ENCODE peak calls at places on chromosomes 1 and 21, in seven cellular contexts. U, A, R, E, K, T and D are unnamed samples.

GRCh38 chr1:200428482-200429205 is 18.8 kb upstream of the ZNF281 start:
- DNase-seq in U (no peak), A (no peak), R (no peak), E (no peak), K (no peak), T (no peak), D (no peak)

GRCh38 chr21:45270306-45270821 is 17.3 kb downstream of the POFUT2 start:
- DNase-seq in U (no peak), A (no peak), R (no peak), E (no peak), K (no peak), T (no peak), D (no peak)

GRCh38 chr1:207888647-207889046 is 22.3 kb downstream of the CD34 start:
- DNase-seq in U (no peak), A (peak), R (no peak), E (peak), K (no peak), T (no peak), D (no peak)

GRCh38 chr1:154861607-154862094 is 8.4 kb downstream of the KCNN3 start:
- DNase-seq in U (no peak), A (no peak), R (no peak), E (no peak), K (no peak), T (no peak), D (no peak)

GRCh38 chr1:53605181-53605580 is 133.8 kb downstream of the GLIS1 start:
- DNase-seq in U (no peak), A (no peak), R (no peak), E (no peak), K (no peak), T (no peak), D (no peak)

GRCh38 chr1:64004451-64004850 is 199.0 kb upstream of the UBE2U start:
- DNase-seq in U (no peak), A (no peak), R (no peak), E (no peak), K (no peak), T (no peak), D (no peak)

GRCh38 chr1:174274452-174274851 is 115.1 kb downstream of the RABGAP1L start:
- DNase-seq in U (no peak), A (no peak), R (no peak), E (no peak), K (no peak), T (no peak), D (no peak)

GRCh38 chr1:19370453-19371170 is 58.5 kb downstream of the SLC66A1 start:
- DNase-seq in U (no peak), A (no peak), R (no peak), E (no peak), K (no peak), T (no peak), D (no peak)

GRCh38 chr1:198677027-198677426 is 38.2 kb downstream of the PTPRC start:
- DNase-seq in U (no peak), A (no peak), R (no peak), E (no peak), K (no peak), T (no peak), D (no peak)

GRCh38 chr1:198437352-198437751 is 103.1 kb downstream of the ATP6V1G3 start:
- DNase-seq in U (no peak), A (no peak), R (no peak), E (peak), K (no peak), T (no peak), D (no peak)

GRCh38 chr1:1777950-1778826 is at the start of gene NADK:
- DNase-seq in U (peak), A (peak), R (peak), E (peak), K (peak), T (peak), D (peak)

GRCh38 chr1:109253803-109254620 is 4.7 kb downstream of the CELSR2 start:
- DNase-seq in U (no peak), A (no peak), R (no peak), E (peak), K (peak), T (no peak), D (no peak)

GRCh38 chr1:232317336-232317735 is 312.6 kb downstream of the SIPA1L2 start:
- DNase-seq in U (no peak), A (no peak), R (no peak), E (no peak), K (no peak), T (no peak), D (no peak)

GRCh38 chr1:15198684-15199083 is 45.1 kb downstream of the TMEM51 start:
- DNase-seq in U (no peak), A (no peak), R (no peak), E (no peak), K (no peak), T (no peak), D (no peak)

GRCh38 chr1:245070836-245071615 is 83.8 kb upstream of the KIF26B start:
- DNase-seq in U (no peak), A (no peak), R (no peak), E (no peak), K (no peak), T (no peak), D (no peak)

GRCh38 chr1:192788184-192788583 is 20.7 kb upstream of the RGS2 start:
- DNase-seq in U (no peak), A (peak), R (peak), E (peak), K (no peak), T (no peak), D (no peak)

GRCh38 chr1:85322655-85323054 is 46.2 kb upstream of the BCL10 start:
- DNase-seq in U (no peak), A (no peak), R (no peak), E (no peak), K (no peak), T (no peak), D (no peak)

GRCh38 chr1:205530116-205530515 is 25.6 kb downstream of the CDK18 start:
- DNase-seq in U (no peak), A (peak), R (no peak), E (no peak), K (no peak), T (no peak), D (no peak)

GRCh38 chr1:150469291-150469690 is 17.9 kb upstream of the TARS2 start:
- DNase-seq in U (no peak), A (no peak), R (no peak), E (no peak), K (no peak), T (no peak), D (no peak)

GRCh38 chr1:205441716-205442050 is 14.2 kb downstream of the BLACAT1 start:
- DNase-seq in U (no peak), A (no peak), R (no peak), E (no peak), K (no peak), T (no peak), D (no peak)

GRCh38 chr1:150008699-150009098 is 1.8 kb downstream of the OTUD7B start:
- DNase-seq in U (no peak), A (no peak), R (no peak), E (no peak), K (no peak), T (no peak), D (no peak)

GRCh38 chr21:42260121-42260520 is 41.2 kb downstream of the ABCG1 start:
- DNase-seq in U (no peak), A (no peak), R (no peak), E (no peak), K (no peak), T (no peak), D (no peak)

GRCh38 chr1:150012611-150013010 is 2.1 kb upstream of the OTUD7B start:
- DNase-seq in U (no peak), A (no peak), R (no peak), E (no peak), K (peak), T (no peak), D (no peak)

GRCh38 chr1:203743101-203743501 is 21.9 kb upstream of the LAX1 start:
- DNase-seq in U (no peak), A (peak), R (no peak), E (no peak), K (no peak), T (no peak), D (no peak)

GRCh38 chr1:1757422-1758058 is 20.7 kb downstream of the NADK start:
- DNase-seq in U (no peak), A (no peak), R (no peak), E (no peak), K (no peak), T (no peak), D (no peak)

GRCh38 chr21:26107439-26107838 is 63.1 kb downstream of the APP start:
- DNase-seq in U (no peak), A (no peak), R (no peak), E (no peak), K (no peak), T (no peak), D (no peak)

GRCh38 chr1:43366179-43366578 is 1.6 kb downstream of the ELOVL1 start:
- DNase-seq in U (no peak), A (peak), R (no peak), E (no peak), K (no peak), T (no peak), D (no peak)

GRCh38 chr1:147472489-147472888 is 68.8 kb upstream of the BCL9 start:
- DNase-seq in U (no peak), A (no peak), R (no peak), E (no peak), K (no peak), T (no peak), D (no peak)